ENCODE peak calls at places on chromosomes 11 and 22, in eight cellular contexts. One of them, this sample, is unnamed.

GRCh38 chr11:36793542-36793926 is 195.5 kb upstream of the RAG2 start:
- DNase-seq in NCI-H526 treated with DMSO at 0.1 percent for 48 hours: no peak
- DNase-seq in iPS DF 19.7: no peak
- DNase-seq in kidney tubule cell: no peak
- DNase-seq in H54: no peak
- DNase-seq in activated T-cell treated with anti-CD3 and anti-CD28 coated beads, Interleukin-2, amount 50 U/mL, for 72 hours: no peak
- DNase-seq in A549: no peak
- DNase-seq in C1 segment of cervical spinal cord: no peak
- DNase-seq in this sample: no peak

GRCh38 chr11:6606471-6607189 is 3.1 kb downstream of the ILK start:
- DNase-seq in NCI-H526 treated with DMSO at 0.1 percent for 48 hours: peak; percentile 31
- DNase-seq in iPS DF 19.7: peak; percentile 91
- DNase-seq in kidney tubule cell: peak; percentile 97
- DNase-seq in H54: peak; percentile 99
- DNase-seq in activated T-cell treated with anti-CD3 and anti-CD28 coated beads, Interleukin-2, amount 50 U/mL, for 72 hours: peak; percentile 82
- DNase-seq in A549: peak; percentile 93
- DNase-seq in C1 segment of cervical spinal cord: peak; percentile 33
- DNase-seq in this sample: peak; percentile 93

GRCh38 chr11:124115782-124116616 is 749 bp downstream of the VWA5A start:
- DNase-seq in NCI-H526 treated with DMSO at 0.1 percent for 48 hours: no peak
- DNase-seq in iPS DF 19.7: no peak
- DNase-seq in kidney tubule cell: peak; percentile 52
- DNase-seq in H54: no peak
- DNase-seq in activated T-cell treated with anti-CD3 and anti-CD28 coated beads, Interleukin-2, amount 50 U/mL, for 72 hours: peak; percentile 13
- DNase-seq in A549: no peak
- DNase-seq in C1 segment of cervical spinal cord: peak; percentile 4
- DNase-seq in this sample: no peak

GRCh38 chr11:111694851-111695250 is 71.3 kb downstream of the PPP2R1B start:
- DNase-seq in NCI-H526 treated with DMSO at 0.1 percent for 48 hours: no peak
- DNase-seq in iPS DF 19.7: no peak
- DNase-seq in kidney tubule cell: peak; percentile 84
- DNase-seq in H54: no peak
- DNase-seq in activated T-cell treated with anti-CD3 and anti-CD28 coated beads, Interleukin-2, amount 50 U/mL, for 72 hours: no peak
- DNase-seq in A549: no peak
- DNase-seq in C1 segment of cervical spinal cord: no peak
- DNase-seq in this sample: no peak

GRCh38 chr11:117658809-117659208 is 138.2 kb downstream of the DSCAML1 start:
- DNase-seq in NCI-H526 treated with DMSO at 0.1 percent for 48 hours: no peak
- DNase-seq in iPS DF 19.7: no peak
- DNase-seq in kidney tubule cell: no peak
- DNase-seq in H54: no peak
- DNase-seq in activated T-cell treated with anti-CD3 and anti-CD28 coated beads, Interleukin-2, amount 50 U/mL, for 72 hours: no peak
- DNase-seq in A549: no peak
- DNase-seq in C1 segment of cervical spinal cord: no peak
- DNase-seq in this sample: no peak

GRCh38 chr11:66414120-66414934 is 6.5 kb upstream of the NPAS4 start:
- DNase-seq in NCI-H526 treated with DMSO at 0.1 percent for 48 hours: no peak
- DNase-seq in iPS DF 19.7: peak; percentile 60
- DNase-seq in kidney tubule cell: no peak
- DNase-seq in H54: no peak
- DNase-seq in activated T-cell treated with anti-CD3 and anti-CD28 coated beads, Interleukin-2, amount 50 U/mL, for 72 hours: no peak
- DNase-seq in A549: no peak
- DNase-seq in C1 segment of cervical spinal cord: no peak
- DNase-seq in this sample: no peak

GRCh38 chr11:128021304-128022006 is 565.9 kb downstream of the ETS1 start:
- DNase-seq in NCI-H526 treated with DMSO at 0.1 percent for 48 hours: no peak
- DNase-seq in iPS DF 19.7: no peak
- DNase-seq in kidney tubule cell: peak; percentile 15
- DNase-seq in H54: no peak
- DNase-seq in activated T-cell treated with anti-CD3 and anti-CD28 coated beads, Interleukin-2, amount 50 U/mL, for 72 hours: no peak
- DNase-seq in A549: no peak
- DNase-seq in C1 segment of cervical spinal cord: no peak
- DNase-seq in this sample: no peak

GRCh38 chr11:131691558-131692041 is 321.2 kb downstream of the NTM start:
- DNase-seq in NCI-H526 treated with DMSO at 0.1 percent for 48 hours: peak; percentile 57
- DNase-seq in iPS DF 19.7: no peak
- DNase-seq in kidney tubule cell: peak; percentile 72
- DNase-seq in H54: no peak
- DNase-seq in activated T-cell treated with anti-CD3 and anti-CD28 coated beads, Interleukin-2, amount 50 U/mL, for 72 hours: peak; percentile 49
- DNase-seq in A549: no peak
- DNase-seq in C1 segment of cervical spinal cord: no peak
- DNase-seq in this sample: no peak

GRCh38 chr11:83159901-83160865 is 3.3 kb downstream of the PCF11 start:
- DNase-seq in NCI-H526 treated with DMSO at 0.1 percent for 48 hours: peak; percentile 36
- DNase-seq in iPS DF 19.7: no peak
- DNase-seq in kidney tubule cell: peak; percentile 67
- DNase-seq in H54: no peak
- DNase-seq in activated T-cell treated with anti-CD3 and anti-CD28 coated beads, Interleukin-2, amount 50 U/mL, for 72 hours: no peak
- DNase-seq in A549: no peak
- DNase-seq in C1 segment of cervical spinal cord: no peak
- DNase-seq in this sample: no peak

GRCh38 chr11:75260396-75260795 is 19.8 kb downstream of the TPBGL start:
- DNase-seq in NCI-H526 treated with DMSO at 0.1 percent for 48 hours: no peak
- DNase-seq in iPS DF 19.7: no peak
- DNase-seq in kidney tubule cell: no peak
- DNase-seq in H54: no peak
- DNase-seq in activated T-cell treated with anti-CD3 and anti-CD28 coated beads, Interleukin-2, amount 50 U/mL, for 72 hours: no peak
- DNase-seq in A549: no peak
- DNase-seq in C1 segment of cervical spinal cord: no peak
- DNase-seq in this sample: no peak

GRCh38 chr11:18264035-18264434 is 2.0 kb upstream of the SAA1 start:
- DNase-seq in NCI-H526 treated with DMSO at 0.1 percent for 48 hours: no peak
- DNase-seq in iPS DF 19.7: no peak
- DNase-seq in kidney tubule cell: no peak
- DNase-seq in H54: no peak
- DNase-seq in activated T-cell treated with anti-CD3 and anti-CD28 coated beads, Interleukin-2, amount 50 U/mL, for 72 hours: no peak
- DNase-seq in A549: no peak
- DNase-seq in C1 segment of cervical spinal cord: no peak
- DNase-seq in this sample: no peak

GRCh38 chr11:33701831-33702230 is 1.2 kb upstream of the C11orf91 start:
- DNase-seq in NCI-H526 treated with DMSO at 0.1 percent for 48 hours: no peak
- DNase-seq in iPS DF 19.7: no peak
- DNase-seq in kidney tubule cell: peak; percentile 72
- DNase-seq in H54: no peak
- DNase-seq in activated T-cell treated with anti-CD3 and anti-CD28 coated beads, Interleukin-2, amount 50 U/mL, for 72 hours: no peak
- DNase-seq in A549: no peak
- DNase-seq in C1 segment of cervical spinal cord: peak; percentile 30
- DNase-seq in this sample: no peak

GRCh38 chr11:64534950-64535349 is 56.1 kb upstream of the SLC22A12 start:
- DNase-seq in NCI-H526 treated with DMSO at 0.1 percent for 48 hours: no peak
- DNase-seq in iPS DF 19.7: no peak
- DNase-seq in kidney tubule cell: no peak
- DNase-seq in H54: no peak
- DNase-seq in activated T-cell treated with anti-CD3 and anti-CD28 coated beads, Interleukin-2, amount 50 U/mL, for 72 hours: no peak
- DNase-seq in A549: no peak
- DNase-seq in C1 segment of cervical spinal cord: no peak
- DNase-seq in this sample: no peak

GRCh38 chr11:15146271-15147003 is 31.7 kb downstream of the INSC start:
- DNase-seq in NCI-H526 treated with DMSO at 0.1 percent for 48 hours: no peak
- DNase-seq in iPS DF 19.7: no peak
- DNase-seq in kidney tubule cell: peak; percentile 59
- DNase-seq in H54: no peak
- DNase-seq in activated T-cell treated with anti-CD3 and anti-CD28 coated beads, Interleukin-2, amount 50 U/mL, for 72 hours: no peak
- DNase-seq in A549: no peak
- DNase-seq in C1 segment of cervical spinal cord: no peak
- DNase-seq in this sample: no peak

GRCh38 chr11:134743809-134744195 is 331.8 kb upstream of the B3GAT1 start:
- DNase-seq in NCI-H526 treated with DMSO at 0.1 percent for 48 hours: no peak
- DNase-seq in iPS DF 19.7: no peak
- DNase-seq in kidney tubule cell: no peak
- DNase-seq in H54: no peak
- DNase-seq in activated T-cell treated with anti-CD3 and anti-CD28 coated beads, Interleukin-2, amount 50 U/mL, for 72 hours: no peak
- DNase-seq in A549: no peak
- DNase-seq in C1 segment of cervical spinal cord: no peak
- DNase-seq in this sample: no peak

GRCh38 chr22:43298062-43298801 is 44.9 kb downstream of the SCUBE1 start:
- DNase-seq in NCI-H526 treated with DMSO at 0.1 percent for 48 hours: no peak
- DNase-seq in iPS DF 19.7: no peak
- DNase-seq in kidney tubule cell: no peak
- DNase-seq in H54: no peak
- DNase-seq in activated T-cell treated with anti-CD3 and anti-CD28 coated beads, Interleukin-2, amount 50 U/mL, for 72 hours: no peak
- DNase-seq in A549: no peak
- DNase-seq in C1 segment of cervical spinal cord: no peak
- DNase-seq in this sample: no peak

GRCh38 chr22:48923165-48923875 is 904.4 kb downstream of the BRD1 start:
- DNase-seq in NCI-H526 treated with DMSO at 0.1 percent for 48 hours: no peak
- DNase-seq in iPS DF 19.7: no peak
- DNase-seq in kidney tubule cell: no peak
- DNase-seq in H54: no peak
- DNase-seq in activated T-cell treated with anti-CD3 and anti-CD28 coated beads, Interleukin-2, amount 50 U/mL, for 72 hours: no peak
- DNase-seq in A549: no peak
- DNase-seq in C1 segment of cervical spinal cord: no peak
- DNase-seq in this sample: no peak

GRCh38 chr22:34986461-34986977 is 79.4 kb upstream of the ISX start:
- DNase-seq in NCI-H526 treated with DMSO at 0.1 percent for 48 hours: no peak
- DNase-seq in iPS DF 19.7: no peak
- DNase-seq in kidney tubule cell: no peak
- DNase-seq in H54: no peak
- DNase-seq in activated T-cell treated with anti-CD3 and anti-CD28 coated beads, Interleukin-2, amount 50 U/mL, for 72 hours: no peak
- DNase-seq in A549: no peak
- DNase-seq in C1 segment of cervical spinal cord: no peak
- DNase-seq in this sample: no peak